ENCODE peak calls at places on chromosomes 7 and 10, in ten cellular contexts. B is endothelial cell of umbilical vein, L is body of pancreas, D is A549, M is upper lobe of right lung, Y is hepatocyte, T is heart left ventricle, F is cardiac muscle cell, N is left ventricle myocardium inferior, U is heart right ventricle. S is an unnamed sample.

GRCh38 chr10:15035385-15036301 is 8.1 kb upstream of the OLAH start:
- DNase-seq in D (no peak), N (peak; percentile 21), B (peak; percentile 81), Y (no peak), M (peak; percentile 68), U (no peak), T (peak; percentile 42), L (peak; percentile 44), F (no peak), S (no peak)

GRCh38 chr7:23074443-23075244 is 30.9 kb upstream of the KLHL7 start:
- DNase-seq in N (no peak), B (peak; percentile 44), U (no peak), M (no peak), Y (peak; percentile 24), T (no peak), L (no peak), F (no peak), D (no peak), S (no peak)

GRCh38 chr10:2508971-2509605 is 558.3 kb upstream of the PFKP start:
- DNase-seq in B (no peak), T (no peak), M (no peak), N (no peak), U (no peak), L (no peak), F (no peak), Y (peak; percentile 18), D (no peak), S (no peak)

GRCh38 chr7:79820387-79820786 is 314.2 kb upstream of the GNAI1 start:
- DNase-seq in F (peak; percentile 45), Y (peak; percentile 70), N (peak; percentile 55), U (peak; percentile 65), D (no peak), L (peak; percentile 30), M (no peak), T (peak; percentile 54), B (peak; percentile 42), S (peak; percentile 79)

GRCh38 chr7:131190146-131190545 is 137.5 kb upstream of the MKLN1 start:
- DNase-seq in U (no peak), N (no peak), M (no peak), T (no peak), D (peak; percentile 75), L (peak; percentile 8), F (no peak), Y (peak; percentile 35), B (no peak), S (no peak)

GRCh38 chr7:131546583-131547111 is 9.8 kb downstream of the PODXL start:
- DNase-seq in M (no peak), L (no peak), T (no peak), D (peak; percentile 72), F (peak; percentile 52), B (peak; percentile 57), Y (no peak), N (no peak), U (no peak), S (peak; percentile 58)

GRCh38 chr10:44922826-44923545 is 11.8 kb downstream of the TMEM72 start:
- DNase-seq in M (no peak), U (no peak), D (no peak), B (no peak), T (no peak), L (no peak), Y (no peak), N (no peak), F (no peak), S (no peak)

GRCh38 chr10:24249829-24250415 is 41.0 kb downstream of the KIAA1217 start:
- DNase-seq in T (no peak), U (no peak), D (no peak), Y (peak; percentile 34), B (no peak), N (no peak), F (no peak), M (no peak), L (no peak), S (peak; percentile 51)

GRCh38 chr7:81114682-81115081 is 195.8 kb upstream of the SEMA3C start:
- DNase-seq in D (no peak), T (no peak), B (peak; percentile 24), Y (no peak), M (no peak), N (no peak), F (no peak), U (no peak), L (no peak), S (no peak)

GRCh38 chr7:81110673-81111072 is 191.8 kb upstream of the SEMA3C start:
- DNase-seq in F (no peak), L (no peak), U (no peak), M (no peak), N (no peak), B (no peak), T (no peak), D (no peak), Y (no peak), S (no peak)

GRCh38 chr7:81112731-81113130 is 193.9 kb upstream of the SEMA3C start:
- DNase-seq in B (no peak), T (no peak), U (no peak), N (no peak), M (no peak), F (no peak), D (no peak), L (no peak), Y (no peak), S (no peak)

GRCh38 chr7:81111358-81111757 is 192.5 kb upstream of the SEMA3C start:
- DNase-seq in D (peak; percentile 61), U (no peak), T (no peak), B (no peak), F (no peak), L (no peak), N (no peak), Y (peak; percentile 27), M (no peak), S (no peak)

DNA sequence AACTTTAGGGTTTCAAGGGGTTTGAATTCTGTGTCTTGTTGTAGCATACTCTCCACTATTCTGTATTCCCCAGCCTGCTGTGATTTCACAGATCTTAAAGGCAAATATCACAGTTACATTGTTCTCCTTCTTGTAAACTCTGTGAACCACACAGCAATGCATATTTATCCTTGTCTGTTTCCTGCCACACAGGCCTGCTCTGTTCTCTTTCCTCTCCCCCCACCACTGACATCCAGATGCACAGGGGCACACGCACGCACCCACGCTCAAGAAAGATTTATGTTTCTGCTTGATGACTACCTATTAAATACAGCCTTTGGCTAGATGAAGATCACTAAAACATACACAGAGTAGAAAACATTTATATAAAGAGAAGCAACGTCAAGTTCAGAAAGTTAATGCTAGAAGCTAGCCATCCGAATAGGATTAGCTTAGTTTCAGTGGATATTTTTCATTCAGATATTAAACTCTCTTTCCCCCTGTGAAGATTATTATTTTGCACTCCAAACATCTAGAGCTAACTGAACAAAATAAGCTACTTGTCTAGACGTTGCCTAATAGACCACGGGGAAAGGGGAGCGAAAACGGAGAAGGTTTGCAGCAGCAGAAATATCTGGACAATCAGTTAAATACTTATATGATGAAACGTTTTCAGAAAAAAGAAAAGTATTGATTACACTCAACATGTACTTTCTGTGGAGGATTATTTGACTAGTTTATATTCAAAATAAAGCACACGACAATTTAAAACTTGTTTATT is 193.1 kb upstream of the SEMA3C start:
- DNase-seq in M (no peak), T (no peak), U (no peak), F (no peak), Y (peak; percentile 26), D (no peak), B (peak; percentile 51), N (no peak), L (no peak), S (no peak)
- H3K27ac ChIP-seq in M (no peak overlapping the region), T (no peak overlapping the region), U (no peak overlapping the region), F (no peak overlapping the region), Y (peak overlapping the region; percentile 40), D (no peak overlapping the region), B (no peak overlapping the region), N (no peak overlapping the region), L (no peak overlapping the region), S (no peak overlapping the region)

GRCh38 chr7:157986051-157986450 is 601.6 kb downstream of the PTPRN2 start:
- DNase-seq in Y (no peak), T (no peak), D (no peak), L (no peak), M (peak; percentile 45), U (no peak), F (no peak), B (no peak), N (no peak), S (no peak)
- H3K9me3 ChIP-seq in Y (no peaks in the 10 kb centered on the region), T (no peaks in the 10 kb centered on the region), D (no peaks in the 10 kb centered on the region), L (no peaks in the 10 kb centered on the region), M (no peaks in the 10 kb centered on the region), U (no peaks in the 10 kb centered on the region), F (no peaks in the 10 kb centered on the region), B (peaks cover 10% of the 10 kb centered on the region), N (no peaks in the 10 kb centered on the region), S (no peaks in the 10 kb centered on the region)

DNA sequence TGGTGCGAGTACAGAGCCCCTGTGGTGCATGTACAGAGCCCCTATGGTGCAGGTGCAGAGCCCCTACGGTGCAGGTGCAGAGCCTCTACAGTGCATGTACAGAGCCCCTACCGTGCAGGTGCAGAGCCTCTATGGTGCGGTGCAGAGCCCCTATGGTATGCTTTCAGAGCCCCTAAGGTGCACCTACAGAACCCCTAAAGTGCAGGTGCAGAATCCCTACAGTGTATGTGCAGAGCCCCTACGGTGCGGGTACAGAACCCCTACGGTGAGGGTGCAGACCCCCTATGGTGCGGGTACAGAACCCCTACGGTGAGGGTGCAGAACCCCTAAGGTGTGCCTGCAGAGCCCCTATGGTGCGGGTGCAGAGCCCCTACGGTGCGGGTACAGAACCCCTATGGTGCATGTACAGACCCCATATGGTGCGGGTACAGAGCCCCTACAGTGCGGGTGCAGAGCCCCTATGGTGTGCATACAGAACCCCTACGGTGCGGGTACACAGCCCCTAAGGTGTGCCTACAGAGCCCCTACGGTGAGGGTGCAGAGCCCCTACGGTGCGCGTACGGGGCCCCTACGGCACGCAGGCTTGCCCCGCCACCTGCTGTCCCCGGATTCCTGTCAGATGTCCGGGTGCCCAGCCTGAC is 53.5 kb downstream of the MGMT start:
- DNase-seq in M (no peak), T (no peak), D (no peak), F (no peak), B (no peak), Y (no peak), L (no peak), N (no peak), U (no peak), S (no peak)
- H3K4me1 ChIP-seq in M (no peaks in the 10 kb centered on the region), T (peaks cover 5% of the 10 kb centered on the region), D (no peaks in the 10 kb centered on the region), F (no peaks in the 10 kb centered on the region), B (no peaks in the 10 kb centered on the region), Y (no peaks in the 10 kb centered on the region), L (no peaks in the 10 kb centered on the region), N (peaks cover 10% of the 10 kb centered on the region), U (peaks cover 19% of the 10 kb centered on the region), S (peaks cover 5% of the 10 kb centered on the region)

DNA sequence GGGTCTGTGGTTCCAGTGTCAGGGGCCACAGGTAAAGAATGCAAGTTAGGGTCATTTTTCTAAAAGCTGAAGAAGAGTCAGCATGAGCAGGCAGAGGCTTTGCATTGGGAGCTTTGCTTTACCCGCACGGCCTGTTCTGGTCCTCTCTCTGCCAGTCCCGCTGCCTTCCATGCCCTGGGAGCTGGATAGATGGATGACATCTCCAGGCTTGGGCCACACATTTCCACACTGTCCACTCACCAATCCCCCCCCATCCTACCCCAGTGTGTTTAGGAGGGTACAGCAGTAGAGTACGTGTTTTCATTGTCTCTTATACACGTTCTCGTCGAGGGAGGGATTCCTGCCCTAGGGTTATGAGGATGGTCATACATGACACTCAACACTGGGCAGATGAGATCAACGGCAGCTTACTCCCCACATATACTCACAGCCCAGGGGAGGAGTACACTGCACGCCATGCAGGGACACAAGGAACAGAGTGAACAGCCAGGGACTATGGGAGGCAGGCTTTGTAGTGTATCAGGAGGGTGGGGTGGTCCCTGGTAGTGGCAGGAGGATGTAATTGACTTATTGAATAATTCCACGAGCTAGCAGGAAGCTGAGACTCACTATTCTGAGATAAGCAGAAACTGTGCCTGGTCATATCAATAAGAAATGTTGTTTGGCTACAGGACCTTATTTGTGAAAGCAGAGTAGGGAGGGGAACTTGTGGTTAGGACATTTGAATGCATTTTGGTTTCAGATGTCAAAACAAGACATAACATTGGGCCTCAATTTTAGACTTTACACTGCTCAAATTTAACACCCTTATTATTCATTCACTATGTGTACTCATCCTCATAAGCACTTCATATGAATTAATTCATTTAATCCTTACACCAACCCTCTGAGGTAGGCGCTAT is 36.6 kb downstream of the PLPP4 start:
- DNase-seq in N (no peak), F (no peak), D (no peak), M (no peak), B (no peak), T (no peak), Y (no peak), L (no peak), U (no peak), S (no peak)
- H3K27ac ChIP-seq in N (no peak overlapping the region), F (no peak overlapping the region), D (no peak overlapping the region), M (no peak overlapping the region), B (no peak overlapping the region), T (no peak overlapping the region), Y (no peak overlapping the region), L (no peak overlapping the region), U (no peak overlapping the region), S (no peak overlapping the region)

S was measured in testis.